ENCODE peak calls at places on chromosomes 16 and 17, in eight cellular contexts. P is NCI-H774, I is A673, H is HS-27A, U is EH, M is lower leg skin, T is T-cell, Q is NCI-H1092. O is an unnamed sample.

GRCh38 chr16:4935231-4935855 is 1.6 kb downstream of the PPL start:
- DNase-seq in H (no peak), M (peak; percentile 91), Q (no peak), P (no peak), U (peak; percentile 53), I (no peak), T (no peak), O (no peak)

GRCh38 chr16:67930678-67931211 is 917 bp downstream of the CTRL start:
- DNase-seq in I (no peak), U (no peak), Q (no peak), P (no peak), H (no peak), T (no peak), M (no peak), O (no peak)

GRCh38 chr16:29710227-29711219 is 31.5 kb downstream of the QPRT start:
- DNase-seq in Q (no peak), M (no peak), U (peak; percentile 78), P (no peak), I (peak; percentile 76), H (no peak), T (peak; percentile 39), O (peak; percentile 85)

GRCh38 chr16:14485811-14486519 is 144.1 kb downstream of the PARN start:
- DNase-seq in T (no peak), H (no peak), U (no peak), Q (no peak), I (no peak), P (no peak), M (no peak), O (no peak)

GRCh38 chr16:57743458-57743857 is 7.9 kb downstream of the KATNB1 start:
- DNase-seq in T (no peak), M (no peak), P (no peak), Q (no peak), I (no peak), U (no peak), H (no peak), O (no peak)

GRCh38 chr17:81471804-81472456 is 40.7 kb downstream of the ACTG1 start:
- DNase-seq in P (no peak), M (peak; percentile 80), Q (no peak), H (peak; percentile 88), U (peak; percentile 92), I (peak; percentile 98), T (peak; percentile 34), O (no peak)

GRCh38 chr16:68844211-68844564 is 857 bp downstream of the TANGO6 start:
- DNase-seq in M (no peak), Q (no peak), T (no peak), P (no peak), H (no peak), I (no peak), U (no peak), O (no peak)

GRCh38 chr17:10698116-10698818 is 873 bp downstream of the ADPRM start:
- DNase-seq in U (peak; percentile 44), T (no peak), H (no peak), I (peak; percentile 30), P (no peak), M (no peak), Q (no peak), O (no peak)

GRCh38 chr17:68707032-68707431 is 105.9 kb upstream of the FAM20A start:
- DNase-seq in H (no peak), P (no peak), T (no peak), M (no peak), U (peak; percentile 88), Q (no peak), I (no peak), O (no peak)